ENCODE peak calls at places on chromosomes 13 and 19, in six cellular contexts. W is H1, B is HCT116, K is stomach, Y is breast epithelium, C is suprapubic skin. S is an unnamed sample.

GRCh38 chr19:28539759-28540158 is 673.2 kb downstream of the UQCRFS1 start:
- DNase-seq in W (no peak), B (no peak), K (no peak), Y (no peak), C (no peak), S (no peak)

GRCh38 chr19:50328257-50329145 is 676 bp downstream of the KCNC3 start:
- DNase-seq in W (peak), B (no peak), K (no peak), Y (no peak), C (no peak), S (peak)

GRCh38 chr13:94858856-94859811 is 146.8 kb upstream of the SOX21 start:
- DNase-seq in W (no peak), B (no peak), K (peak), Y (peak), C (peak), S (no peak)

GRCh38 chr19:8086849-8087248 is 34.3 kb downstream of the CCL25 start:
- DNase-seq in W (no peak), B (no peak), K (no peak), Y (no peak), C (no peak), S (no peak)

GRCh38 chr19:45863840-45864628 is at the start of gene FOXA3:
- DNase-seq in W (peak), B (no peak), K (peak), Y (no peak), C (no peak), S (peak)

GRCh38 chr19:38742296-38742695 is 2.0 kb downstream of the CAPN12 start:
- DNase-seq in W (no peak), B (no peak), K (no peak), Y (no peak), C (no peak), S (peak)

GRCh38 chr13:103903790-103904189 is 837.6 kb upstream of the SLC10A2 start:
- DNase-seq in W (no peak), B (no peak), K (no peak), Y (no peak), C (no peak), S (no peak)

GRCh38 chr13:105979586-105979985 is 555.9 kb downstream of the EFNB2 start:
- DNase-seq in W (no peak), B (no peak), K (peak), Y (no peak), C (no peak), S (no peak)

GRCh38 chr13:76029088-76029487 is 393.0 kb downstream of the LMO7 start:
- DNase-seq in W (no peak), B (no peak), K (no peak), Y (no peak), C (no peak), S (no peak)

GRCh38 chr13:39025433-39025839 is 12.5 kb downstream of the PROSER1 start:
- DNase-seq in W (no peak), B (no peak), K (no peak), Y (peak), C (peak), S (no peak)

GRCh38 chr13:48234652-48235099 is 1.7 kb downstream of the ITM2B start:
- DNase-seq in W (no peak), B (no peak), K (no peak), Y (no peak), C (no peak), S (no peak)

GRCh38 chr19:40524655-40525054 is 52.0 kb upstream of the SHKBP1 start:
- DNase-seq in W (no peak), B (no peak), K (no peak), Y (no peak), C (no peak), S (no peak)

GRCh38 chr19:29823581-29824330 is 12.0 kb downstream of the CCNE1 start:
- DNase-seq in W (no peak), B (no peak), K (no peak), Y (no peak), C (peak), S (no peak)

GRCh38 chr19:47437500-47437899 is 18.2 kb upstream of the MEIS3 start:
- DNase-seq in W (no peak), B (no peak), K (no peak), Y (no peak), C (no peak), S (no peak)

GRCh38 chr19:18502633-18503294 is 19.1 kb downstream of the ELL start:
- DNase-seq in W (no peak), B (no peak), K (no peak), Y (peak), C (peak), S (no peak)

GRCh38 chr13:98889419-98890079 is 88.3 kb downstream of the DOCK9 start:
- DNase-seq in W (no peak), B (no peak), K (no peak), Y (no peak), C (no peak), S (no peak)

GRCh38 chr19:8387688-8388611 is 2.2 kb upstream of the RAB11B start:
- DNase-seq in W (no peak), B (no peak), K (no peak), Y (no peak), C (no peak), S (no peak)

GRCh38 chr13:73902847-73903246 is 231.4 kb downstream of the KLF12 start:
- DNase-seq in W (no peak), B (no peak), K (no peak), Y (no peak), C (no peak), S (no peak)

GRCh38 chr13:38804061-38804460 is 117.2 kb downstream of the FREM2 start:
- DNase-seq in W (no peak), B (no peak), K (no peak), Y (no peak), C (no peak), S (no peak)

GRCh38 chr13:80339841-80340642 is 884 bp downstream of the SPRY2 start:
- DNase-seq in W (peak), B (no peak), K (peak), Y (peak), C (peak), S (no peak)

GRCh38 chr13:49580980-49581680 is 4.2 kb downstream of the RCBTB1 start:
- DNase-seq in W (no peak), B (no peak), K (no peak), Y (no peak), C (no peak), S (no peak)

GRCh38 chr13:20801704-20802103 is 27.9 kb upstream of the EEF1AKMT1 start:
- DNase-seq in W (no peak), B (no peak), K (no peak), Y (no peak), C (no peak), S (no peak)

GRCh38 chr13:110387451-110388140 is 80.5 kb downstream of the COL4A2 start:
- DNase-seq in W (peak), B (no peak), K (no peak), Y (peak), C (no peak), S (peak)

GRCh38 chr19:42216653-42217521 is 590 bp downstream of the DEDD2 start:
- DNase-seq in W (peak), B (no peak), K (peak), Y (peak), C (peak), S (no peak)

GRCh38 chr13:75639426-75639825 is 3.3 kb downstream of the LMO7 start:
- DNase-seq in W (no peak), B (no peak), K (no peak), Y (no peak), C (no peak), S (no peak)

GRCh38 chr19:19098703-19099632 is 35.2 kb downstream of the SLC25A42 start:
- DNase-seq in W (no peak), B (no peak), K (no peak), Y (no peak), C (no peak), S (no peak)

GRCh38 chr19:7799640-7800355 is 30.2 kb upstream of the EVI5L start:
- DNase-seq in W (peak), B (peak), K (peak), Y (peak), C (peak), S (no peak)

GRCh38 chr19:46861691-46862503 is 1.1 kb downstream of the ARHGAP35 start:
- DNase-seq in W (no peak), B (no peak), K (peak), Y (no peak), C (peak), S (no peak)

GRCh38 chr13:23087884-23088283 is 92.9 kb upstream of the SGCG start:
- DNase-seq in W (peak), B (peak), K (no peak), Y (no peak), C (no peak), S (no peak)

GRCh38 chr13:40228981-40229380 is 437.5 kb downstream of the FOXO1 start:
- DNase-seq in W (no peak), B (no peak), K (no peak), Y (no peak), C (no peak), S (no peak)

GRCh38 chr19:42285546-42285945 is 16.4 kb upstream of the PRR19 start:
- DNase-seq in W (no peak), B (no peak), K (no peak), Y (no peak), C (peak), S (no peak)

GRCh38 chr19:44677019-44677809 is 5.9 kb downstream of the CEACAM19 start:
- DNase-seq in W (peak), B (peak), K (no peak), Y (no peak), C (no peak), S (no peak)

GRCh38 chr19:6464070-6464873 is at the start of gene CRB3:
- DNase-seq in W (peak), B (peak), K (peak), Y (peak), C (peak), S (no peak)
- TF ChIP-seq POLR2AphosphoS5 in W (peak), B (peak), K (peak), Y (no peak), C (no peak), S (no peak)

DNA sequence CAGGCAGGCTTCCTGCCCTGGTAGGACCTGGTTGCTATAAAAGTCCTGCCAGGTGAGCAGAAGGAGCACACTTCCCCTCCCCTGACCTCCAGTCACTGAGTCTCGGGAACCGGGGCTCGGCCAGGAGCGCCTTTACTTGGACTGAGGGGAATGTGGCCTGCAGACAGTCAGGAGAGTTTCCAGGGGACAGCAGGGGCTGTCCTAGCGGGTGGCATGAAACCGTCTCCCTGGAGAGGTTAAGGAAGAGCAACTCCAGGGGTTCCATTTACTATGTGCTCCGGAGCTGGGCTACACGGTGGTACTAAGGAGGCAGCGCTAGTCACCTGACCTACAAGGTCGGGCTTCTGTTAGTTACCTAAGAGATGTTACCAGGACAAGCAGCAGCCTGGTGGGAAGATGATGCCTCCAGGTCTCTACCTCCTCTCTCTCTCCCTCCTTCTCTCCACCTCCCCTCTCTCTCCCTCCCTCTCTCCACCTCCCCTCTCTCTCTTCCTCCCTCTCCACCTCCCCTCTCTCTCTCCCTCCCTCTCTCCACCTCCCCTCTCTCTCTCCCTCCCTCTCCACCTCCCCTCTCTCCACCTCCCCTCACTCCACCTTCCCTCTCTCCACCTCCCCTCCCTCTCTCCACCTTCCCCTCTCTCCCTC is 4.1 kb upstream of the CNOT3 start:
- DNase-seq in W (peak), B (peak), K (no peak), Y (no peak), C (no peak), S (no peak)
- TF ChIP-seq POLR2A in W (no peak), B (no peak), K (no peak), Y (no peak), C (no peak), S (peak)

GRCh38 chr19:56477429-56478338 is 539 bp upstream of the ZNF667 start:
- DNase-seq in W (peak), B (no peak), K (peak), Y (peak), C (peak), S (no peak)
- TF ChIP-seq POLR2AphosphoS5 in W (peak), B (no peak), K (peak), Y (peak), C (no peak), S (no peak)

DNA sequence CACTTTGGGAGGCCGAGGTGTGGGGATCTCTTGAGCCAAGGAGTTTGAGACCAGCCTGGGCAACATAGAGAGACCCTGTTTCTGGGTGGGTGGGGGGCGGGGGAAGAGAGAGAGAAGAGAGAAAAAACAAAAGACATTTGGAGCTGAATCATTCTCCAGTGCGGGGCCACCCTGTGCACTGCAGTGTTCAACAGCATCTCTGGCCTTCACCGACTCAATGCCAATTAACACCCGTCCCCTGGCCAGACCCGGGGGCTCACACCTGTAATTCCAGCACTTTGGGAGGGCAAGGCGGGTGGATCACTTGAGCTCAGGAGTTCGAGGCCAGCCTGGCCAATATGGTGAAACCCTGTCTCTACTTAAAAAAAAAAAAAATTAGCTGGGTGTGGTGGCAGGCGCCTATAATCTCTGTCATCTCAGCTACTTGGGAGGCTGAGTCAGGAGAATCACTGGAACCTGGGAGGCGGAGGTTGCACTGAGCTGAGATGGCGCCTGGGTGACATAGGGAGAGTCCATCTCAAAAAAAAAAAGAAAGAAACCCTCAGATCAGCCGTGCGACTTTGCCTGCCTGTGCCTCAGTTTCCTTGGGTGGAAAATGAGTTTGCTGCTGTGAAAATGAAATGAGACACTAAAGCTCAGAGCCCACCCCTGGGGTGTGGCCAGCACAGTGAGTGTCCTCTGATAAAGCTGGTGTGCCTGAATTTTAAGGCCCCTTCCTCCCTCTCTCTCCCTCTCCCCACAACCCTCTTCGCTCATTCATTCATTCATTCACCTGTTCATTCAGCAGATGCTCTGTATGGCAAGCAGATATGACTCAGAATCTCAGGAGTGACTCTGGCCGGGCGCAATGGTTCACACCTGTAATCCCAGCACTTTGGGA is 6.4 kb downstream of the KLF2 start:
- DNase-seq in W (no peak), B (no peak), K (no peak), Y (no peak), C (no peak), S (no peak)
- TF ChIP-seq POLR2A in W (no peak), B (no peak), K (no peak), Y (no peak), C (no peak), S (no peak)

GRCh38 chr19:2249010-2249866 is at the start of gene AMH:
- DNase-seq in W (peak), B (no peak), K (no peak), Y (no peak), C (no peak), S (no peak)
- TF ChIP-seq POLR2AphosphoS5 in W (peak), B (no peak), K (no peak), Y (no peak), C (no peak), S (peak)

GRCh38 chr19:11374449-11375142 is at the start of gene SWSAP1:
- DNase-seq in W (peak), B (peak), K (peak), Y (peak), C (peak), S (peak)
- TF ChIP-seq POLR2A in W (peak), B (peak), K (no peak), Y (peak), C (peak), S (peak)

GRCh38 chr13:78370231-78370630 is 233.1 kb downstream of the POU4F1 start:
- DNase-seq in W (no peak), B (no peak), K (no peak), Y (no peak), C (no peak), S (no peak)

GRCh38 chr13:78372581-78372980 is 230.8 kb downstream of the POU4F1 start:
- DNase-seq in W (no peak), B (no peak), K (no peak), Y (no peak), C (no peak), S (no peak)

GRCh38 chr13:78376822-78377221 is 226.5 kb downstream of the POU4F1 start:
- DNase-seq in W (no peak), B (no peak), K (no peak), Y (no peak), C (no peak), S (no peak)

GRCh38 chr13:78376033-78376432 is 227.3 kb downstream of the POU4F1 start:
- DNase-seq in W (no peak), B (no peak), K (no peak), Y (no peak), C (no peak), S (no peak)
- TF ChIP-seq POLR2AphosphoS5 in W (no peak), B (no peak), K (no peak), Y (no peak), C (no peak), S (no peak)

GRCh38 chr13:30796132-30796832 is 60.9 kb downstream of the ALOX5AP start:
- DNase-seq in W (no peak), B (no peak), K (no peak), Y (peak), C (no peak), S (no peak)
- TF ChIP-seq POLR2A in W (no peak), B (no peak), K (no peak), Y (no peak), C (no peak), S (no peak)

DNA sequence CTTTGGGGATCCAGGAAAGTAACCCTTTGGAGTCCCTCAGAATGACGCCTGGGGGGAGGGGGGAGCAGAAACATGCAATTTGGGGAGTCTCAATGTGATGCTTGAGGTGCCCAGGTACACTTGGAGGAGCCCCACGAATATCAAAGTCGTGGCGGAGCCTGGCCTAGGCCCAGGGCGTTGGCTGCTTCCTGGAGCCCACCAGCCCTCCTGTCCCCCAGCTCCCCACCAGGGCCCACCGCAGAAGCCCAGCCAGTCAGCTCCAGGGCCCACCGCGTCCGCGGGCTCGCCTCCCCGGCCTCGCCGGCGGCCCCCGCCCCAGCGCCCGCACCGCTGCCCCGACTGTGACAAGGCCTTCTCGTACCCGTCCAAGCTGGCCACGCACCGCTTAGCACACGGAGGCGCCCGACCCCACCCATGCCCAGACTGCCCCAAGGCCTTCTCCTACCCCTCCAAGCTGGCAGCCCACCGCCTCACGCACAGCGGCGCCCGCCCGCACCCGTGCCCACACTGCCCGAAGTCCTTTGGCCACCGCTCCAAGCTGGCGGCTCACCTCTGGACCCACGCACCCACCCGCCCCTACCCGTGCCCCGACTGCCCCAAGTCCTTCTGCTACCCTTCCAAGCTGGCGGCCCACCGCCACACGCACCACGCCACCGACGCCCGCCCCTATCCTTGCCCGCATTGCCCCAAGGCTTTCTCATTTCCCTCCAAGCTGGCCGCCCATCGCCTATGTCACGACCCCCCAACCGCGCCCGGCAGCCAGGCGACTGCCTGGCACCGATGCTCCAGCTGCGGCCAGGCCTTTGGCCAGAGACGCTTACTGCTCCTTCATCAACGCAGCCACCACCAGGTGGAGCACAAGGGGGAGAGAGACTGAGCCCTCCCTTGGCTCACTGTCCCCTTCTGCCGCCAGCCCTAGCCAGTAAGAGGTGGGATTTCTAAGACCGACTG is 2.1 kb downstream of the ZNF575 start:
- DNase-seq in W (peak), B (no peak), K (peak), Y (peak), C (peak), S (no peak)
- TF ChIP-seq POLR2AphosphoS5 in W (no peak), B (no peak), K (peak), Y (no peak), C (no peak), S (no peak)

S was measured in GM12892.